ENCODE peak calls at places on chromosomes 3 and 15, in four cellular contexts. U is natural killer cell; P is NCI-H1417; Q is stimulated activated CD4-positive, alpha-beta T cell treated with anti-CD3 and anti-CD28 coated beads, TNF-alpha, amount 100 ng/mL, for 1 hour. B is an unnamed sample.

GRCh38 chr15:25171856-25172687 is 217.3 kb downstream of the SNRPN start:
- DNase-seq in U (peak), P (no peak), Q (no peak), B (no peak)

GRCh38 chr3:25169146-25169545 is 258.9 kb upstream of the RARB start:
- DNase-seq in U (no peak), P (no peak), Q (no peak), B (no peak)

GRCh38 chr3:73009750-73010149 is 13.1 kb downstream of the PPP4R2 start:
- DNase-seq in U (no peak), P (no peak), Q (no peak), B (no peak)

GRCh38 chr3:145854486-145854885 is 306.5 kb downstream of the PLOD2 start:
- DNase-seq in U (no peak), P (no peak), Q (no peak), B (no peak)

GRCh38 chr3:189239616-189240015 is 67.8 kb downstream of the TPRG1 start:
- DNase-seq in U (no peak), P (no peak), Q (no peak), B (no peak)

GRCh38 chr15:100198442-100198841 is 143.3 kb downstream of the ADAMTS17 start:
- DNase-seq in U (no peak), P (no peak), Q (no peak), B (no peak)

GRCh38 chr3:133820889-133821675 is 15.5 kb downstream of the SRPRB start:
- DNase-seq in U (no peak), P (no peak), Q (no peak), B (no peak)

GRCh38 chr3:186984064-186984463 is 53.7 kb downstream of the ST6GAL1 start:
- DNase-seq in U (no peak), P (no peak), Q (no peak), B (no peak)

GRCh38 chr3:57967590-57967989 is 40.6 kb upstream of the FLNB start:
- DNase-seq in U (no peak), P (no peak), Q (no peak), B (no peak)

GRCh38 chr3:15591235-15591634 is 10.1 kb downstream of the HACL1 start:
- DNase-seq in U (no peak), P (no peak), Q (no peak), B (no peak)

GRCh38 chr3:61600195-61600594 is 38.8 kb downstream of the PTPRG start:
- DNase-seq in U (no peak), P (no peak), Q (no peak), B (no peak)

GRCh38 chr3:13078158-13078905 is 5.1 kb upstream of the IQSEC1 start:
- DNase-seq in U (no peak), P (peak), Q (no peak), B (peak)

GRCh38 chr3:46705751-46706572 is 4.8 kb downstream of the TMIE start:
- DNase-seq in U (no peak), P (no peak), Q (no peak), B (peak)

GRCh38 chr3:174862101-174862500 is 3.0 kb downstream of the NAALADL2 start:
- DNase-seq in U (no peak), P (peak), Q (no peak), B (peak)

GRCh38 chr3:23739536-23739935 is 66.2 kb upstream of the UBE2E1 start:
- DNase-seq in U (no peak), P (no peak), Q (no peak), B (peak)

GRCh38 chr3:196641278-196642058 is 2.0 kb downstream of the NRROS start:
- DNase-seq in U (peak), P (no peak), Q (no peak), B (no peak)

GRCh38 chr3:182182531-182182968 is 470.8 kb downstream of the SOX2 start:
- DNase-seq in U (no peak), P (peak), Q (no peak), B (peak)

GRCh38 chr15:60479711-60480110 is 769 bp upstream of the ICE2 start:
- DNase-seq in U (no peak), P (no peak), Q (no peak), B (peak)

GRCh38 chr15:81749667-81750360 is 296.0 kb downstream of the MEX3B start:
- DNase-seq in U (no peak), P (peak), Q (no peak), B (no peak)

GRCh38 chr3:127610105-127610504 is 11.9 kb downstream of the MCM2 start:
- DNase-seq in U (no peak), P (no peak), Q (no peak), B (no peak)

GRCh38 chr15:99542828-99543227 is 23.0 kb upstream of the MEF2A start:
- DNase-seq in U (no peak), P (no peak), Q (no peak), B (no peak)

GRCh38 chr3:11583226-11583625 is 60.5 kb downstream of the VGLL4 start:
- DNase-seq in U (no peak), P (no peak), Q (no peak), B (no peak)

GRCh38 chr3:142910280-142910679 is 21.4 kb upstream of the PCOLCE2 start:
- DNase-seq in U (no peak), P (no peak), Q (no peak), B (no peak)

B was measured in DMS53.